ENCODE peak calls at places on chromosomes 13 and 19, in four cellular contexts. K is GM12878, V is H1, G is HepG2. D is an unnamed sample.

GRCh38 chr19:342801-343421 is 1.7 kb downstream of the MIER2 start:
- DNase-seq in K (peak; percentile 15), V (no peak), G (no peak), D (no peak)

GRCh38 chr13:80390338-80390737 is 49.4 kb upstream of the SPRY2 start:
- DNase-seq in K (no peak), V (no peak), G (no peak), D (no peak)

GRCh38 chr19:14027856-14028450 is at the start of gene RLN3:
- DNase-seq in K (no peak), V (no peak), G (no peak), D (no peak)

GRCh38 chr19:30666301-30666803 is 294.2 kb downstream of the ZNF536 start:
- DNase-seq in K (no peak), V (peak; percentile 86), G (peak; percentile 19), D (peak; percentile 20)

GRCh38 chr19:18496167-18496979 is 25.5 kb downstream of the ELL start:
- DNase-seq in K (no peak), V (no peak), G (peak; percentile 32), D (no peak)

GRCh38 chr19:43634877-43635560 is 4.6 kb downstream of the CADM4 start:
- DNase-seq in K (no peak), V (peak; percentile 68), G (peak; percentile 69), D (no peak)

GRCh38 chr19:2552859-2553258 is 76.9 kb downstream of the GADD45B start:
- DNase-seq in K (peak; percentile 86), V (no peak), G (no peak), D (no peak)

GRCh38 chr19:34265221-34265650 is 10.9 kb downstream of the GARRE1 start:
- DNase-seq in K (no peak), V (no peak), G (no peak), D (no peak)

GRCh38 chr13:46213242-46213641 is 1.5 kb downstream of the LRRC63 start:
- DNase-seq in K (no peak), V (no peak), G (no peak), D (no peak)

GRCh38 chr13:39684531-39685137 is 29.2 kb downstream of the COG6 start:
- DNase-seq in K (no peak), V (no peak), G (peak; percentile 31), D (no peak)

GRCh38 chr19:51347209-51347928 is 5.4 kb upstream of the VSIG10L start:
- DNase-seq in K (no peak), V (no peak), G (peak; percentile 71), D (no peak)

GRCh38 chr19:44720945-44721344 is 22.0 kb downstream of the CEACAM16 start:
- DNase-seq in K (no peak), V (no peak), G (no peak), D (no peak)

GRCh38 chr13:38394777-38395504 is 45.3 kb downstream of the UFM1 start:
- DNase-seq in K (no peak), V (no peak), G (no peak), D (no peak)

GRCh38 chr19:8731428-8732169 is 10.2 kb downstream of the OR2Z1 start:
- DNase-seq in K (no peak), V (no peak), G (no peak), D (no peak)

GRCh38 chr13:91185294-91185863 is 162.1 kb upstream of the MIR17HG start:
- DNase-seq in K (no peak), V (no peak), G (peak; percentile 9), D (no peak)

GRCh38 chr13:70054572-70054971 is 53.1 kb upstream of the ATXN8OS start:
- DNase-seq in K (no peak), V (no peak), G (no peak), D (no peak)

GRCh38 chr13:46996316-46996715 is 99.5 kb upstream of the HTR2A start:
- DNase-seq in K (no peak), V (no peak), G (no peak), D (no peak)

GRCh38 chr13:96551540-96551939 is 442.7 kb downstream of the OXGR1 start:
- DNase-seq in K (no peak), V (no peak), G (no peak), D (no peak)

GRCh38 chr19:42697884-42698283 is 42.4 kb downstream of the PSG3 start:
- DNase-seq in K (no peak), V (no peak), G (no peak), D (no peak)

GRCh38 chr13:68927387-68928026 is 1180.1 kb upstream of the ATXN8OS start:
- DNase-seq in K (no peak), V (no peak), G (peak; percentile 12), D (peak; percentile 32)

GRCh38 chr13:21528616-21529015 is 69.5 kb upstream of the ZDHHC20 start:
- DNase-seq in K (no peak), V (no peak), G (no peak), D (no peak)

GRCh38 chr13:99436013-99436412 is 65.3 kb upstream of the TM9SF2 start:
- DNase-seq in K (no peak), V (no peak), G (peak; percentile 11), D (no peak)
- H3K4me1 ChIP-seq in K (peaks cover 56% of the 10 kb centered on the region), V (peaks cover 16% of the 10 kb centered on the region), G (peaks cover 40% of the 10 kb centered on the region), D (peaks cover 2% of the 10 kb centered on the region)

GRCh38 chr19:47143322-47144073 is 12.9 kb downstream of the SAE1 start:
- DNase-seq in K (no peak), V (no peak), G (no peak), D (no peak)
- TF ChIP-seq YY1 in K (no peak), V (no peak), G (no peak), D (no peak)

GRCh38 chr13:113527272-113527958 is 36.9 kb upstream of the DCUN1D2 start:
- DNase-seq in K (no peak), V (no peak), G (no peak), D (no peak)

GRCh38 chr13:113528101-113528797 is 37.7 kb upstream of the DCUN1D2 start:
- DNase-seq in K (no peak), V (no peak), G (no peak), D (no peak)

GRCh38 chr13:113526466-113527220 is 36.1 kb upstream of the DCUN1D2 start:
- DNase-seq in K (no peak), V (no peak), G (no peak), D (no peak)

GRCh38 chr13:113531041-113531873 is 40.7 kb upstream of the DCUN1D2 start:
- DNase-seq in K (no peak), V (no peak), G (no peak), D (no peak)

GRCh38 chr13:113528798-113529180 is 38.3 kb upstream of the DCUN1D2 start:
- DNase-seq in K (no peak), V (no peak), G (no peak), D (no peak)
- TF ChIP-seq SUZ12 in K (no peak), V (no peak), G (no peak), D (no peak)

DNA sequence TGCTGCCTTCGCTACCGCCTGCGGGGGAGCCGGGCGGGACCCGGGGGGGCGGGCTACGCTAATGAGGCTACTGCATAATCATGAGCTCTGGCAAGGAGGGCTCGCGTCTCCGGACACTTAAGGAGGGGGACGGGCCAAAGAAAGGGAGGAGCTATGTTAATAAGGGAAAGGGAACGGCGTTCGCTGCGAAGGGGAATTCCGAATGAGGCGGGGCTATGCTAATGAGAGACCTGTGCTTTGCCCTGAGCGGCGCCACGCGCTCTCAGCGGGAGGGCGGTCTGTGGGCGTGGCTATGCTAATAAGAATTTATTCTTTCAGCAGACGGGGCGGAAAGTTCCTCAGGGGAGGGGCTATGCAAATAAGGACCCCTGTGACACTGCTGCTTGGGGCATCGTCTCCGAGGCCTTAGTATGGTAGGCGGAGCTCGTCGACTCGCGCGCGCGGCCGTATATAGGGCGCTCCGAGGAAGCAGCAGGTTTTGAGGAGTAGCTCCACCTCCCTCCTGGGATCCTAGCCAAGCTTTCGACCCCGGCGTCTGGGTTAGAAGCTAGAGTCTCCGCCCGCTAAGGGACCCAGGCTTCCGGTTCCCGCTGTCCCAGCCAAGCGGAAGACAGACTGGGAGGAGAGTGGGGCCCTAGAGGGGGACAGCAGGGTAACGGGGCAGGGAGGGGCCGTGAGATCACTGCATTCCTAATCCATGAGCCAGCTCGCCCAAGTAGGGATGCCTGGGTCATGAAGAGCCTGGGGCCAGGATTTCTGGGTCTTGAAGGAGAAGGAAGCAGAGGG is at the start of gene RRAS:
- DNase-seq in K (peak; percentile 100), V (peak; percentile 100), G (peak; percentile 98), D (peak; percentile 97)
- H3K4me1 ChIP-seq in K (peaks cover 18% of the 10 kb centered on the region), V (peaks cover 27% of the 10 kb centered on the region), G (peaks cover 43% of the 10 kb centered on the region), D (peaks cover 9% of the 10 kb centered on the region)

D was measured in NT2/D1.